ENCODE peak calls at places on chromosome X, in eight cellular contexts. One of them, this sample, is unnamed.

GRCh38 chrX:153057281-153057680 is 1.0 kb downstream of the PNMA3 start:
- DNase-seq in transverse colon: no peak
- DNase-seq in GM06990: no peak
- DNase-seq in heart left ventricle: peak; percentile 23
- DNase-seq in fibroblast of pulmonary artery: no peak
- DNase-seq in choroid plexus epithelial cell: no peak
- DNase-seq in A549: no peak
- DNase-seq in dorsolateral prefrontal cortex: peak; percentile 28
- DNase-seq in this sample: no peak

GRCh38 chrX:24498181-24498580 is 33.1 kb downstream of the PDK3 start:
- DNase-seq in choroid plexus epithelial cell: peak; percentile 23
- DNase-seq in heart left ventricle: no peak
- DNase-seq in dorsolateral prefrontal cortex: no peak
- DNase-seq in GM06990: no peak
- DNase-seq in A549: peak; percentile 51
- DNase-seq in fibroblast of pulmonary artery: peak; percentile 16
- DNase-seq in transverse colon: peak; percentile 22
- DNase-seq in this sample: no peak

GRCh38 chrX:140040397-140040796 is 75.1 kb upstream of the CXorf66 start:
- DNase-seq in GM06990: no peak
- DNase-seq in transverse colon: peak; percentile 14
- DNase-seq in choroid plexus epithelial cell: no peak
- DNase-seq in fibroblast of pulmonary artery: no peak
- DNase-seq in heart left ventricle: no peak
- DNase-seq in A549: peak; percentile 21
- DNase-seq in dorsolateral prefrontal cortex: no peak
- DNase-seq in this sample: no peak

GRCh38 chrX:24148118-24148517 is 1.4 kb upstream of the ZFX start:
- DNase-seq in transverse colon: no peak
- DNase-seq in dorsolateral prefrontal cortex: no peak
- DNase-seq in choroid plexus epithelial cell: peak; percentile 20
- DNase-seq in A549: no peak
- DNase-seq in heart left ventricle: no peak
- DNase-seq in GM06990: no peak
- DNase-seq in fibroblast of pulmonary artery: no peak
- DNase-seq in this sample: no peak

GRCh38 chrX:12360991-12361598 is 222.8 kb downstream of the FRMPD4 start:
- DNase-seq in A549: peak; percentile 38
- DNase-seq in dorsolateral prefrontal cortex: no peak
- DNase-seq in transverse colon: no peak
- DNase-seq in GM06990: no peak
- DNase-seq in heart left ventricle: no peak
- DNase-seq in fibroblast of pulmonary artery: peak; percentile 56
- DNase-seq in choroid plexus epithelial cell: no peak
- DNase-seq in this sample: no peak

GRCh38 chrX:24285082-24285481 is 28.8 kb downstream of the SUPT20HL2 start:
- DNase-seq in A549: peak; percentile 20
- DNase-seq in GM06990: no peak
- DNase-seq in choroid plexus epithelial cell: peak; percentile 23
- DNase-seq in heart left ventricle: no peak
- DNase-seq in fibroblast of pulmonary artery: no peak
- DNase-seq in transverse colon: no peak
- DNase-seq in dorsolateral prefrontal cortex: no peak
- DNase-seq in this sample: no peak

GRCh38 chrX:96770315-96770714 is 85.7 kb downstream of the DIAPH2 start:
- DNase-seq in GM06990: no peak
- DNase-seq in heart left ventricle: no peak
- DNase-seq in dorsolateral prefrontal cortex: no peak
- DNase-seq in choroid plexus epithelial cell: peak; percentile 41
- DNase-seq in A549: peak; percentile 5
- DNase-seq in transverse colon: no peak
- DNase-seq in fibroblast of pulmonary artery: peak; percentile 46
- DNase-seq in this sample: no peak

GRCh38 chrX:149383852-149384251 is 121.3 kb downstream of the IDS start:
- DNase-seq in fibroblast of pulmonary artery: no peak
- DNase-seq in transverse colon: no peak
- DNase-seq in choroid plexus epithelial cell: no peak
- DNase-seq in A549: no peak
- DNase-seq in heart left ventricle: no peak
- DNase-seq in dorsolateral prefrontal cortex: no peak
- DNase-seq in GM06990: no peak
- DNase-seq in this sample: no peak

GRCh38 chrX:2823795-2824386 is 4.8 kb upstream of the GYG2 start:
- DNase-seq in choroid plexus epithelial cell: no peak
- DNase-seq in fibroblast of pulmonary artery: no peak
- DNase-seq in GM06990: no peak
- DNase-seq in A549: no peak
- DNase-seq in heart left ventricle: no peak
- DNase-seq in dorsolateral prefrontal cortex: no peak
- DNase-seq in transverse colon: peak; percentile 30
- DNase-seq in this sample: no peak

GRCh38 chrX:40148439-40149285 is 50.9 kb upstream of the BCOR start:
- DNase-seq in dorsolateral prefrontal cortex: no peak
- DNase-seq in heart left ventricle: no peak
- DNase-seq in fibroblast of pulmonary artery: no peak
- DNase-seq in choroid plexus epithelial cell: peak; percentile 55
- DNase-seq in GM06990: no peak
- DNase-seq in transverse colon: peak; percentile 54
- DNase-seq in A549: no peak
- DNase-seq in this sample: peak; percentile 32

GRCh38 chrX:76126851-76127250 is 46.0 kb upstream of the PBDC1 start:
- DNase-seq in fibroblast of pulmonary artery: no peak
- DNase-seq in GM06990: no peak
- DNase-seq in choroid plexus epithelial cell: no peak
- DNase-seq in A549: no peak
- DNase-seq in heart left ventricle: no peak
- DNase-seq in dorsolateral prefrontal cortex: no peak
- DNase-seq in transverse colon: no peak
- DNase-seq in this sample: no peak

GRCh38 chrX:42531431-42531830 is 246.5 kb downstream of the PPP1R2C start:
- DNase-seq in dorsolateral prefrontal cortex: no peak
- DNase-seq in A549: no peak
- DNase-seq in GM06990: no peak
- DNase-seq in fibroblast of pulmonary artery: no peak
- DNase-seq in heart left ventricle: no peak
- DNase-seq in choroid plexus epithelial cell: no peak
- DNase-seq in transverse colon: no peak
- DNase-seq in this sample: no peak

DNA sequence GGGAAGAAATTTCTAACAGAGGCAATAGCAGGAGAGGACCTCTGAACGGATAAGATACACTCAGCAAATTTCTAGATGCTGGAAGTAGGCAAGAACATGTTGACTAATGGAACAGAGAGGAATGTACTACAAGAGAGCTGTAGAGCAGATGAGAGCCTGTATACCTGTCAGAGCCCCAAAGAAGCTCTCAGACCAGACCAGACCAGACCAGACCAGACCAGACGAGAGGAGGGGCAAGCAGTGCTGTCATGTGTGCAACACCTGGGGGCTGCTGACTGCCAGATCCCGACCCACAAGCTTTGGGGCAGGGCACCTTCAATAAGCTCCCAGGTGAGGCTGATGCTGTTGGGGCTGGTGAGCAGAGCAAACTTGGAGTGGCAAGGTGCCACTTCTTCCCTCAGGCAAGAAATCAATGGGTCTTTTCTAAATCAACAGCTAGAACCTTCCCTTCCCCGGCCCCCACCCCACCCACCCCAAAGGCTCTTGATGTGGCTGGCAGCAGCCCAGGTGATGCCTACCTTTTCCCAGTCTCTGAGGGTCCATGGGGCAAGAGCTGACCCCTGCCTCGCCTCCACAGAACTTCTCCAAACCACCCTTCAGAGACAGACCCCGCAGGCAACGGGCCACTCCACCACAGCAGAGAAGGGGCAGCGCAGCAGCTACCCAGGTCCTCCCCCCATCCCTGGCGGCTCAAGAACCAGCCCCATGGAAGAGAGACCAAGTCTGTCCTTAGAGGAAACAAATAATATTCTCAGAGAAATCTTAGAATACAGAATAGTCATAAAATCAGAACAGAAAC is 32.7 kb downstream of the MECP2 start:
- DNase-seq in A549: no peak
- DNase-seq in heart left ventricle: no peak
- DNase-seq in dorsolateral prefrontal cortex: no peak
- DNase-seq in choroid plexus epithelial cell: no peak
- DNase-seq in fibroblast of pulmonary artery: no peak
- DNase-seq in transverse colon: no peak
- DNase-seq in GM06990: no peak
- DNase-seq in this sample: no peak
- TF ChIP-seq CTCF in A549: no peak
- TF ChIP-seq CTCF in heart left ventricle: no peak
- TF ChIP-seq CTCF in dorsolateral prefrontal cortex: no peak
- TF ChIP-seq CTCF in choroid plexus epithelial cell: no peak
- TF ChIP-seq CTCF in fibroblast of pulmonary artery: no peak
- TF ChIP-seq CTCF in transverse colon: no peak
- TF ChIP-seq CTCF in GM06990: no peak
- TF ChIP-seq CTCF in this sample: no peak

DNA sequence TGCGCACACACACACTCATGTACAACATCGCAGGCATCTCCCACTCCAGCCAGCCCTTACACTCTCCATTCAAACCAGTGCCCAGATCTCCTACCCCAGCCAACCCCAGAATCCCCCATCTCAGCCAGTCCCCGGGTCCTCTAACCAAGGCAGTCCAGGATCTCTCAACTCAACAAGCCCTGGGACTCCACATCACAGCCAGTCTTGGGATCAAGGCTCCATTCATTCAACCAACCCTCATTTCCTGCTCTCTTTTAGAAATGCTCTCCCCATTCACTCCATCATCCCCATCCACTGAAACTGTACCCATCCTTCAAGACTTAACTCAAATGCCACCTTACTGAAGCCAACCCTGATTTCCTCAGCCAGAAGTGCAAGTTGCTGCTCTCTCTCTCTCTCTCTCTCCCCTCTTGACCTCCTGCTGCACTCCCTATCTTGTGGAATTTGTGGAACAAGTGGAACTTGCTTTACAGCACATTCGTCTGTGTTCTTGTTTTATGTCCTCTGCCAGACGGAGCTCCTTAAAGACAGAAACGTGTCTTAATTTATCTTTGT is 40.6 kb upstream of the IQSEC2 start:
- DNase-seq in transverse colon: no peak
- DNase-seq in A549: no peak
- DNase-seq in dorsolateral prefrontal cortex: no peak
- DNase-seq in heart left ventricle: no peak
- DNase-seq in GM06990: no peak
- DNase-seq in fibroblast of pulmonary artery: no peak
- DNase-seq in choroid plexus epithelial cell: no peak
- DNase-seq in this sample: no peak
- H3K4me3 ChIP-seq in transverse colon: no peak overlapping the region
- H3K4me3 ChIP-seq in A549: no peak overlapping the region
- H3K4me3 ChIP-seq in dorsolateral prefrontal cortex: peak overlapping the region; percentile 12
- H3K4me3 ChIP-seq in heart left ventricle: no peak overlapping the region
- H3K4me3 ChIP-seq in GM06990: no peak overlapping the region
- H3K4me3 ChIP-seq in fibroblast of pulmonary artery: no peak overlapping the region
- H3K4me3 ChIP-seq in choroid plexus epithelial cell: no peak overlapping the region
- H3K4me3 ChIP-seq in this sample: no peak overlapping the region

DNA sequence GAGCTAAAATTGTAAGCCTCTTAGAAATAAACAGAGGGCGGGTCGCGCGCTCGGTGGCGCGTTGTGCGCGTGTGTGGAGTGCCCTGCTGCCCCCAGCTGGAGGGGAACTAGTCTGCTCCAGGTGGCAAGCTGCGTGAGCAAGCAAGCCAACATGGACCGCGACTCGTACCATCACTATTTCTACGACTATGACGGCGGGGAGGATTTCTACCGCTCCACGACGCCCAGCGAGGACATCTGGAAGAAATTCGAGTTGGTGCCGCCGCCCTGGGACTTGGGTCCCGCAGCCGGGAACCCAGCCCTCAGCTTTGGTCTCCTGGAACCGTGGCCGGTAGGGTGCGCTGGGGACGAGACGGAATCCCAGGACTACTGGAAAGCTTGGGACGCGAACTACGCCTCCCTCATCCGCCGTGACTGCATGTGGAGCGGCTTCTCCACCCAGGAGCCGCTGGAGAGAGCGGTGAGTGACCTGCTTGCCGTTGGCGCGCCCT is 66.1 kb downstream of the DNAAF6 start:
- DNase-seq in A549: peak; percentile 64
- DNase-seq in GM06990: peak; percentile 3
- DNase-seq in transverse colon: no peak
- DNase-seq in heart left ventricle: no peak
- DNase-seq in dorsolateral prefrontal cortex: no peak
- DNase-seq in fibroblast of pulmonary artery: no peak
- DNase-seq in choroid plexus epithelial cell: peak; percentile 1
- DNase-seq in this sample: no peak
- TF ChIP-seq CTCF in A549: peak; percentile 72
- TF ChIP-seq CTCF in GM06990: no peak
- TF ChIP-seq CTCF in transverse colon: no peak
- TF ChIP-seq CTCF in heart left ventricle: no peak
- TF ChIP-seq CTCF in dorsolateral prefrontal cortex: no peak
- TF ChIP-seq CTCF in fibroblast of pulmonary artery: no peak
- TF ChIP-seq CTCF in choroid plexus epithelial cell: no peak
- TF ChIP-seq CTCF in this sample: no peak

GRCh38 chrX:53279296-53280237 is 1.8 kb downstream of the IQSEC2 start:
- DNase-seq in transverse colon: peak; percentile 33
- DNase-seq in fibroblast of pulmonary artery: no peak
- DNase-seq in choroid plexus epithelial cell: no peak
- DNase-seq in dorsolateral prefrontal cortex: no peak
- DNase-seq in GM06990: no peak
- DNase-seq in A549: no peak
- DNase-seq in heart left ventricle: no peak
- DNase-seq in this sample: no peak

GRCh38 chrX:53280316-53280702 is 1.1 kb downstream of the IQSEC2 start:
- DNase-seq in dorsolateral prefrontal cortex: no peak
- DNase-seq in GM06990: no peak
- DNase-seq in choroid plexus epithelial cell: no peak
- DNase-seq in A549: no peak
- DNase-seq in fibroblast of pulmonary artery: no peak
- DNase-seq in transverse colon: no peak
- DNase-seq in heart left ventricle: no peak
- DNase-seq in this sample: no peak

GRCh38 chrX:53282313-53282712 is 929 bp upstream of the IQSEC2 start:
- DNase-seq in transverse colon: no peak
- DNase-seq in fibroblast of pulmonary artery: peak; percentile 11
- DNase-seq in GM06990: no peak
- DNase-seq in A549: no peak
- DNase-seq in heart left ventricle: no peak
- DNase-seq in choroid plexus epithelial cell: peak; percentile 44
- DNase-seq in dorsolateral prefrontal cortex: no peak
- DNase-seq in this sample: no peak

GRCh38 chrX:53281321-53281822 is at the start of gene IQSEC2:
- DNase-seq in A549: peak; percentile 79
- DNase-seq in dorsolateral prefrontal cortex: no peak
- DNase-seq in heart left ventricle: peak; percentile 85
- DNase-seq in fibroblast of pulmonary artery: peak; percentile 77
- DNase-seq in GM06990: no peak
- DNase-seq in choroid plexus epithelial cell: peak; percentile 83
- DNase-seq in transverse colon: peak; percentile 89
- DNase-seq in this sample: peak; percentile 55

DNA sequence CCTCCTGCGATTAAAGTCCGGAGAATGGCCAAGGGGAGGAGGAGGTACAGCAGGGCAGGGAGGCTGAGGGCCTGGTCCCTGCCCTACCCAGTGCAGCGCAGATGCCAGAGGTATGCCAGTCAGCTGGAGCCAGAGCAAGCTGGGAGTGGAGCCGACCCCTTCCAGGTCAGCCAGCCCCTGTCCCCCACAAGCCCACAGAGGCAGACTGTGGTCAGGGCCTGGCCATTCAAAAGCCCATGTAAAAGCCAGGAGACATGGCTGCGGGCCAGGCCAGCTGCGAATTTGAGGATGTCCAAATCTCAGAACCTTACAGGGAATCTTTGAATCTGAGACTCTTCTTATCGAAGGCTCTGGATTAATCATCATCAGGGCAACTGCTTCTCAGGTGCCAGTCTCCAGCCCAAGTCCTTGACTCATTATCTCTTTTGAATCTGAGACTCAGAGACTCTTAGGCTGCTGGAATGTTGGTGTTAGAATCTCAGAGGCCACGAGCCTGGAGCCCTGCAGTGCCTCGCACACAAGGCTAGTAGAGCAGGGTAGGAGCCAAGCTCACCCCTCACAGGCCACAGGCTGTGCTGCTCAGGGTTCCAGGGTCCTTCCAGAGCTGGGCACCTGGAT is 572 bp downstream of the IQSEC2 start:
- DNase-seq in dorsolateral prefrontal cortex: no peak
- DNase-seq in A549: no peak
- DNase-seq in fibroblast of pulmonary artery: peak; percentile 28
- DNase-seq in GM06990: no peak
- DNase-seq in transverse colon: peak; percentile 38
- DNase-seq in choroid plexus epithelial cell: peak; percentile 49
- DNase-seq in heart left ventricle: peak; percentile 61
- DNase-seq in this sample: no peak
- H3K4me3 ChIP-seq in dorsolateral prefrontal cortex: peak overlapping the region; percentile 6
- H3K4me3 ChIP-seq in A549: peak overlapping the region; percentile 56
- H3K4me3 ChIP-seq in fibroblast of pulmonary artery: peak overlapping the region; percentile 43
- H3K4me3 ChIP-seq in GM06990: no peak overlapping the region
- H3K4me3 ChIP-seq in transverse colon: peak overlapping the region; percentile 38
- H3K4me3 ChIP-seq in choroid plexus epithelial cell: peak overlapping the region; percentile 24
- H3K4me3 ChIP-seq in heart left ventricle: peak overlapping the region; percentile 24
- H3K4me3 ChIP-seq in this sample: peak overlapping the region; percentile 56

This sample was measured in LNCaP clone FGC.